ENCODE peak calls at places on chromosomes 3 and 15, in seven cellular contexts. I is ovary, F is A549, J is stomach, N is HepG2, Z is transverse colon, V is upper lobe of left lung. D is an unnamed sample.

GRCh38 chr3:150324825-150325224 is 83.3 kb upstream of the TSC22D2 start:
- DNase-seq in F (no peak), I (no peak), Z (no peak), N (no peak), J (no peak), V (no peak), D (no peak)

GRCh38 chr3:67245545-67245944 is 247.4 kb downstream of the KBTBD8 start:
- DNase-seq in V (no peak), J (no peak), I (no peak), F (no peak), N (no peak), Z (no peak), D (no peak)

GRCh38 chr3:56693750-56694149 is 10.7 kb upstream of the TASOR start:
- DNase-seq in Z (peak; percentile 19), I (no peak), V (no peak), N (no peak), J (no peak), F (no peak), D (no peak)

GRCh38 chr3:135844381-135844780 is 121.1 kb upstream of the PPP2R3A start:
- DNase-seq in J (no peak), Z (no peak), F (no peak), I (no peak), N (no peak), V (no peak), D (no peak)

GRCh38 chr15:75154461-75155062 is 47.1 kb upstream of the C15orf39 start:
- DNase-seq in I (no peak), N (no peak), V (no peak), J (no peak), Z (no peak), F (no peak), D (no peak)

GRCh38 chr15:76330281-76330680 is 6.3 kb upstream of the ISL2 start:
- DNase-seq in F (peak; percentile 81), V (no peak), Z (peak; percentile 47), N (peak; percentile 47), J (peak; percentile 77), I (no peak), D (no peak)

GRCh38 chr3:27632431-27633223 is 89.5 kb downstream of the EOMES start:
- DNase-seq in F (peak; percentile 80), J (peak; percentile 53), N (peak; percentile 27), Z (peak; percentile 48), I (peak; percentile 49), V (peak; percentile 91), D (no peak)

GRCh38 chr3:11601446-11602241 is 42.1 kb downstream of the VGLL4 start:
- DNase-seq in I (peak; percentile 48), F (no peak), N (no peak), Z (no peak), J (peak; percentile 60), V (peak; percentile 36), D (no peak)

GRCh38 chr3:167304077-167304476 is 76.0 kb downstream of the ZBBX start:
- DNase-seq in J (no peak), N (peak; percentile 18), Z (no peak), V (no peak), F (peak; percentile 0), I (no peak), D (no peak)

GRCh38 chr3:152073267-152073666 is 195.5 kb upstream of the MBNL1 start:
- DNase-seq in Z (no peak), N (no peak), F (no peak), V (no peak), I (no peak), J (no peak), D (no peak)

GRCh38 chr3:186283651-186284445 is 78.2 kb downstream of the DGKG start:
- DNase-seq in F (no peak), V (no peak), J (no peak), Z (no peak), N (no peak), I (no peak), D (no peak)

GRCh38 chr15:60573936-60574335 is 95.0 kb upstream of the ICE2 start:
- DNase-seq in F (no peak), V (no peak), N (no peak), J (no peak), Z (peak; percentile 54), I (no peak), D (no peak)

GRCh38 chr15:70853270-70853854 is 595 bp downstream of the LARP6 start:
- DNase-seq in N (no peak), F (no peak), J (no peak), I (peak; percentile 64), Z (peak; percentile 11), V (no peak), D (no peak)

GRCh38 chr15:70855764-70856163 is 1.8 kb upstream of the LARP6 start:
- DNase-seq in J (no peak), Z (no peak), F (no peak), I (no peak), V (no peak), N (no peak), D (peak; percentile 14)

GRCh38 chr15:70853855-70854668 is at the start of gene LARP6:
- DNase-seq in Z (peak; percentile 27), N (no peak), F (peak; percentile 52), V (peak; percentile 93), I (peak; percentile 72), J (peak; percentile 67), D (peak; percentile 91)

GRCh38 chr15:70856177-70856883 is 2.4 kb upstream of the LARP6 start:
- DNase-seq in N (no peak), I (no peak), Z (no peak), V (no peak), J (no peak), F (no peak), D (peak; percentile 77)

GRCh38 chr15:70854669-70854976 is 666 bp upstream of the LARP6 start:
- DNase-seq in V (no peak), J (no peak), F (peak; percentile 55), I (peak; percentile 52), N (no peak), Z (no peak), D (no peak)
- TF ChIP-seq CTCF in V (no peak), J (no peak), F (peak; percentile 40), I (no peak), N (no peak), Z (no peak), D (peak; percentile 16)

DNA sequence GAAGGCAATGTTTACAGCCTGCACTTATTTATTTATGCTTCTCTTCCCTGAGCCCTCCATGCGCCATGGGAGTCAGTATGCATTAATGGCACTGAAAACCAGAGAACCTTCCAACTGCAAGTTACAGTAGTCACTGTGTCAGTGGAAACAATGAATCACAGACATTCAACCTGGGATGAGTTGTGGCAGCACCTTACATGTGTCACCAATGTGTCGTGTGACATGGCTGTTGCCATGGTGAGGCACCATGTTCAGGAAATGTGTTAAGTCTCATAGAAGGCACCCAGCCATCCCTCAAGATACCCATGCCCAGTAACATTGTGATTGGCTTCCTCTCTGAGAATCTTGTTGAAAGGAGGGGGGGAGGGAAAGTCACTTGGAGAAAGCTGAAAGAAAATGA is 105.0 kb downstream of the FOXP1 start:
- DNase-seq in I (no peak), V (no peak), Z (no peak), N (no peak), J (no peak), F (no peak), D (no peak)
- TF ChIP-seq EP300 in I (no peak), V (no peak), Z (no peak), N (no peak), J (no peak), F (no peak), D (no peak)

DNA sequence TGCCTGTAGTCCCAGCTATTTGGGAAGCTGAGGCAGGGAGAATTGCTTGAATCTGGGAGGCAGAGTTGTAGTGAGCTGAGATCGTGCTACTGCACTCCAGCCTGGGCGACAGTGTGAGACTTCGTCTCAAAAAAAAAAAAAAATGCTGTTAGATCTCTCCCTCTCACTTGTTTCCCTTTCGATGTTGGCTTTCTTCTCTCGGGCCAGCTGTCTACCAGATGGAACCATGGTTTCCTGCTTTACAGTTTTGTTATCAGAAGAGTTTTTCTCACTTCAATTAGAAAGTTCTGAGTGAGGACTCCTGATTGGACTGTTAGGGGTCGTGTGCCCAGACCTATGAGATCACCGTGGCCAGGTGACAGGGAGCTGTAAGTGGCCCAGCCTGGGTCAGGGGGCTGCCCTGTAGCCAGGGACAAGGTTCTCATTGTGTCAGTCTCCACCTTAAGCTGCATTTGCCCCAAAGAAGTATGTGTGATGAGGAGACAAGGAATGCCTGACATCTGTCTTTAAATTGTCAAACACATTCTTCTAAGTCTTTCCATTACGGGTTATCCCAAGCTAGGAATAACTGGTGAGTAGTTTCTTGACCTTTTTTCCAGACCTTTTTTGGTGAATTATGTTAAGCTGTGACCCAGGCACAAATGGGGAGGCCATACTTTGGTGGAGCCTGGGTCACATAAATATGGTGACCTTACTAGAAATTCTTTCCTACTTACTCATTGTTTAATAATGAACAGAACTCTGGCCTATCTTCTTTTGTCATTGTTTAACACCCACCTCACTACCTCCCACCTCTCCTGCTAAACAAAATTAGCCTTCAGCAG is 25.2 kb downstream of the SNAPC5 start:
- DNase-seq in Z (peak; percentile 11), F (no peak), V (no peak), J (no peak), N (peak; percentile 35), I (peak; percentile 27), D (no peak)
- H3K4me3 ChIP-seq in Z (no peak overlapping the region), F (no peak overlapping the region), V (no peak overlapping the region), J (no peak overlapping the region), N (no peak overlapping the region), I (no peak overlapping the region), D (no peak overlapping the region)

GRCh38 chr15:31349233-31350141 is 22.9 kb downstream of the KLF13 start:
- DNase-seq in J (no peak), Z (no peak), I (no peak), F (no peak), N (no peak), V (no peak), D (no peak)

GRCh38 chr15:31352283-31352880 is 25.7 kb downstream of the KLF13 start:
- DNase-seq in V (no peak), I (no peak), J (peak; percentile 87), N (no peak), Z (peak; percentile 67), F (no peak), D (no peak)

GRCh38 chr15:31353931-31354330 is 27.3 kb downstream of the KLF13 start:
- DNase-seq in V (no peak), J (no peak), N (no peak), Z (no peak), F (no peak), I (no peak), D (no peak)

GRCh38 chr15:31350771-31351170 is 24.1 kb downstream of the KLF13 start:
- DNase-seq in F (no peak), Z (no peak), V (no peak), I (no peak), N (no peak), J (no peak), D (no peak)

DNA sequence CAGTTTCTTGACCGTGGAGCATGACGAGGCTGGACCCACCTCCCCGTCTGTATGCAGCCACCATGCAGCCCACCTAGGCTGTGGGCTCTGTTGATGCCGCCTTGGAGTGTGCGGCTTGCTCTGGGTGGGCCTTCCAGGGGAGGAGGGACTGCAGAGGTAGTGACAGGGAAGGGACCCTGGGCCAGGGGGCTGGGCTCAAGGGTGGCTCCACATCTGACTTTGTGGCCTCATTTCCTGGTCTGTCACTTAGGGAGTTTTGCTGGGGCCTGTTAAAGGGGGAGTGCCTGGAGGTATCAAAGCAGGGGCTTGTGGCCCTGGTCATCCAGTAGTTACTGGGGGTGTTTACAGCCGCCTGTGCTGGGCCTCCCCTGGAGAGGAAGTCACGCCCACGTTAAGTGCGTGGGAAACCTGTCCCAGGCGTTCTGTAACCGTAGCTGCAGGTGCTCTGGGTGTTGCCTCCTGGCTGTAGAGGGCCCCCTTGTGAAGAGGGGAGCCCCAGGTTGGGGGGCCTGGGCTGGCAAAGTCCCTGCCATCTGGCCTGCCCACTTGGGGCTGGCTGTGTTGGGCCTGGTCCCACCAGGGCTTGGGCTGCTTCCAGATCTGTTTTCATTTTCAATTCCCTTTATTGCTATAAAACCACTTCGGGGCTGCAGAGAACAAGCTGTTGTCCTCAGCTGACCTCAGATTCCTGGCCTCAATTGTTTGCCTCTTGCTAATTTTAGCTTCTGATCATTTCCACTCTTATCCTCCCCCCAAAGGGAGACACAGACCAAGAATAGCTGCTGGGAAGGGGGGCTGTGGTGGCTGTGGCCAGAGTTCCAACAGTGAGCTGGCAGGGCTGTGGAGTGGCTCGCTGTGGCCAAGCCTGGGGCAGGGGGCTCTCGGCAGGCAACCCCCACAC is 26.5 kb downstream of the KLF13 start:
- DNase-seq in I (peak; percentile 79), Z (peak; percentile 78), N (no peak), F (no peak), V (no peak), J (peak; percentile 67), D (no peak)
- TF ChIP-seq CTCF in I (no peak), Z (no peak), N (no peak), F (no peak), V (peak; percentile 8), J (no peak), D (no peak)

D was measured in esophagus muscularis mucosa.